ENCODE peak calls at places on chromosomes 3 and 15, in six cellular contexts. W is lower leg skin, I is HepG2, G is esophagus squamous epithelium, Z is body of pancreas, M is tibial nerve. L is an unnamed sample.

GRCh38 chr3:126208618-126209256 is 28.4 kb upstream of the ALDH1L1 start:
- DNase-seq in W (peak; percentile 76), I (peak; percentile 52), G (no peak), Z (peak; percentile 93), M (peak; percentile 66), L (peak; percentile 70)

GRCh38 chr3:115720988-115721387 is 97.7 kb downstream of the GAP43 start:
- DNase-seq in W (no peak), I (no peak), G (no peak), Z (no peak), M (no peak), L (no peak)

GRCh38 chr3:9942934-9943690 is 9.1 kb downstream of the PRRT3 start:
- DNase-seq in W (no peak), I (no peak), G (no peak), Z (no peak), M (no peak), L (no peak)

GRCh38 chr3:10522646-10523303 is 17.4 kb upstream of the ATP2B2 start:
- DNase-seq in W (no peak), I (no peak), G (no peak), Z (no peak), M (no peak), L (no peak)

GRCh38 chr3:12155833-12156232 is 2.9 kb downstream of the TIMP4 start:
- DNase-seq in W (no peak), I (peak; percentile 25), G (no peak), Z (no peak), M (no peak), L (no peak)

GRCh38 chr15:98728811-98729160 is 80.4 kb downstream of the IGF1R start:
- DNase-seq in W (no peak), I (no peak), G (no peak), Z (no peak), M (no peak), L (no peak)

GRCh38 chr3:167084566-167084965 is 295.5 kb downstream of the ZBBX start:
- DNase-seq in W (no peak), I (no peak), G (no peak), Z (no peak), M (no peak), L (no peak)

GRCh38 chr3:129473067-129473765 is 33.2 kb downstream of the IFT122 start:
- DNase-seq in W (no peak), I (peak; percentile 48), G (no peak), Z (no peak), M (no peak), L (no peak)

GRCh38 chr3:5022966-5023776 is 43.9 kb downstream of the BHLHE40 start:
- DNase-seq in W (no peak), I (peak; percentile 73), G (no peak), Z (peak; percentile 55), M (no peak), L (peak; percentile 79)

GRCh38 chr3:171811913-171812321 is 1.6 kb upstream of the PLD1 start:
- DNase-seq in W (no peak), I (no peak), G (no peak), Z (no peak), M (no peak), L (no peak)

GRCh38 chr3:172918165-172918564 is 167.6 kb downstream of the ECT2 start:
- DNase-seq in W (no peak), I (peak; percentile 45), G (no peak), Z (peak; percentile 24), M (no peak), L (no peak)

GRCh38 chr15:53831907-53832793 is 72.7 kb upstream of the WDR72 start:
- DNase-seq in W (no peak), I (peak; percentile 89), G (no peak), Z (no peak), M (no peak), L (no peak)

GRCh38 chr15:86316699-86317378 is 237.2 kb downstream of the AGBL1 start:
- DNase-seq in W (no peak), I (no peak), G (no peak), Z (no peak), M (no peak), L (no peak)

GRCh38 chr3:112486811-112487505 is 12.3 kb downstream of the BTLA start:
- DNase-seq in W (no peak), I (no peak), G (no peak), Z (no peak), M (no peak), L (no peak)

GRCh38 chr3:52845157-52845556 is 10.3 kb upstream of the MUSTN1 start:
- DNase-seq in W (peak; percentile 68), I (peak; percentile 83), G (no peak), Z (peak; percentile 74), M (peak; percentile 66), L (peak; percentile 56)

GRCh38 chr3:5188419-5189405 is 1.2 kb downstream of the EDEM1 start:
- DNase-seq in W (no peak), I (peak; percentile 68), G (no peak), Z (peak; percentile 41), M (no peak), L (no peak)

GRCh38 chr3:13040381-13041074 is 32.7 kb downstream of the IQSEC1 start:
- DNase-seq in W (no peak), I (no peak), G (no peak), Z (no peak), M (no peak), L (no peak)

GRCh38 chr15:84961707-84962106 is 19.9 kb upstream of the PDE8A start:
- DNase-seq in W (no peak), I (no peak), G (no peak), Z (no peak), M (no peak), L (no peak)

GRCh38 chr3:188546835-188547670 is 393.1 kb downstream of the LPP start:
- DNase-seq in W (no peak), I (peak; percentile 78), G (no peak), Z (no peak), M (no peak), L (no peak)

GRCh38 chr3:63955036-63955650 is 43.0 kb upstream of the SCAANT1 start:
- DNase-seq in W (no peak), I (no peak), G (no peak), Z (no peak), M (no peak), L (no peak)

GRCh38 chr3:63961891-63962290 is 49.7 kb upstream of the SCAANT1 start:
- DNase-seq in W (no peak), I (peak; percentile 52), G (no peak), Z (no peak), M (no peak), L (no peak)

GRCh38 chr3:63955830-63956545 is 43.8 kb upstream of the SCAANT1 start:
- DNase-seq in W (no peak), I (no peak), G (no peak), Z (no peak), M (no peak), L (no peak)

GRCh38 chr3:63964287-63965073 is 52.3 kb upstream of the SCAANT1 start:
- DNase-seq in W (no peak), I (no peak), G (no peak), Z (no peak), M (no peak), L (no peak)

GRCh38 chr3:63960048-63960711 is 48.0 kb upstream of the SCAANT1 start:
- DNase-seq in W (peak; percentile 47), I (no peak), G (no peak), Z (peak; percentile 65), M (peak; percentile 33), L (no peak)
- H3K4me3 ChIP-seq in W (no peak overlapping the region), I (no peak overlapping the region), G (peak overlapping the region; percentile 56), Z (no peak overlapping the region), M (no peak overlapping the region), L (peak overlapping the region; percentile 4)

GRCh38 chr3:169630852-169631251 is 32.7 kb downstream of the MECOM start:
- DNase-seq in W (no peak), I (no peak), G (no peak), Z (no peak), M (no peak), L (no peak)

GRCh38 chr3:169629895-169630294 is 33.6 kb downstream of the MECOM start:
- DNase-seq in W (no peak), I (no peak), G (no peak), Z (no peak), M (no peak), L (no peak)

GRCh38 chr3:169628567-169628966 is 34.9 kb downstream of the MECOM start:
- DNase-seq in W (no peak), I (no peak), G (no peak), Z (no peak), M (no peak), L (no peak)

GRCh38 chr3:169627073-169627472 is 36.4 kb downstream of the MECOM start:
- DNase-seq in W (no peak), I (no peak), G (no peak), Z (no peak), M (no peak), L (no peak)

GRCh38 chr3:169627789-169628188 is 35.7 kb downstream of the MECOM start:
- DNase-seq in W (no peak), I (no peak), G (no peak), Z (peak; percentile 56), M (no peak), L (no peak)
- TF ChIP-seq CTCF in W (no peak), I (no peak), G (no peak), Z (no peak), M (no peak), L (no peak)

GRCh38 chr15:80026754-80027153 is 32.7 kb upstream of the ZFAND6 start:
- DNase-seq in W (no peak), I (no peak), G (no peak), Z (no peak), M (no peak), L (no peak)

GRCh38 chr15:80026310-80026709 is 33.2 kb upstream of the ZFAND6 start:
- DNase-seq in W (no peak), I (no peak), G (no peak), Z (no peak), M (no peak), L (no peak)

GRCh38 chr15:80034633-80035032 is 24.8 kb upstream of the ZFAND6 start:
- DNase-seq in W (no peak), I (no peak), G (no peak), Z (no peak), M (no peak), L (no peak)

GRCh38 chr15:80031841-80032240 is 27.6 kb upstream of the ZFAND6 start:
- DNase-seq in W (peak; percentile 18), I (no peak), G (no peak), Z (no peak), M (no peak), L (no peak)

GRCh38 chr15:80028937-80029336 is 30.5 kb upstream of the ZFAND6 start:
- DNase-seq in W (no peak), I (no peak), G (no peak), Z (no peak), M (no peak), L (no peak)
- H3K4me3 ChIP-seq in W (no peak overlapping the region), I (no peak overlapping the region), G (no peak overlapping the region), Z (no peak overlapping the region), M (no peak overlapping the region), L (no peak overlapping the region)

GRCh38 chr3:49022751-49023171 is 840 bp downstream of the NDUFAF3 start:
- DNase-seq in W (no peak), I (peak; percentile 39), G (no peak), Z (no peak), M (no peak), L (no peak)

GRCh38 chr3:49025005-49025792 is 3.3 kb downstream of the NDUFAF3 start:
- DNase-seq in W (no peak), I (no peak), G (no peak), Z (no peak), M (no peak), L (no peak)

GRCh38 chr3:49023775-49024174 is 1.9 kb downstream of the NDUFAF3 start:
- DNase-seq in W (no peak), I (no peak), G (no peak), Z (no peak), M (no peak), L (no peak)

GRCh38 chr3:49025793-49026520 is 3.2 kb downstream of the IMPDH2 start:
- DNase-seq in W (no peak), I (no peak), G (no peak), Z (no peak), M (no peak), L (no peak)

GRCh38 chr3:49024449-49024848 is 2.5 kb downstream of the NDUFAF3 start:
- DNase-seq in W (no peak), I (no peak), G (no peak), Z (no peak), M (no peak), L (no peak)
- TF ChIP-seq CTCF in W (no peak), I (no peak), G (no peak), Z (no peak), M (no peak), L (no peak)

L was measured in dorsolateral prefrontal cortex.